ENCODE peak calls at places on chromosomes 1 and 21, in four cellular contexts. One of them, this sample, is unnamed.

GRCh38 chr21:32524010-32524719 is 61.2 kb downstream of the TCP10L start:
- DNase-seq in T1000: no peak
- DNase-seq in GM12865: no peak
- DNase-seq in IMR-90: peak; percentile 83
- DNase-seq in this sample: no peak

GRCh38 chr1:3736131-3736561 is 16.1 kb upstream of the CCDC27 start:
- DNase-seq in IMR-90: no peak
- DNase-seq in GM12865: no peak
- DNase-seq in T1000: no peak
- DNase-seq in this sample: no peak

GRCh38 chr1:60265560-60266535 is 192.3 kb upstream of the C1orf87 start:
- DNase-seq in T1000: no peak
- DNase-seq in IMR-90: peak; percentile 0
- DNase-seq in GM12865: no peak
- DNase-seq in this sample: no peak

GRCh38 chr1:101407505-101408211 is 170.8 kb downstream of the S1PR1 start:
- DNase-seq in IMR-90: no peak
- DNase-seq in GM12865: peak; percentile 99
- DNase-seq in T1000: no peak
- DNase-seq in this sample: no peak

GRCh38 chr1:33634806-33635205 is 162.4 kb downstream of the ZSCAN20 start:
- DNase-seq in IMR-90: peak; percentile 7
- DNase-seq in GM12865: peak; percentile 41
- DNase-seq in T1000: peak; percentile 19
- DNase-seq in this sample: no peak

GRCh38 chr21:29256125-29256895 is 42.4 kb upstream of the BACH1 start:
- DNase-seq in T1000: no peak
- DNase-seq in GM12865: no peak
- DNase-seq in IMR-90: no peak
- DNase-seq in this sample: no peak

GRCh38 chr1:32342704-32343103 is 6.7 kb upstream of the MARCKSL1 start:
- DNase-seq in T1000: no peak
- DNase-seq in GM12865: no peak
- DNase-seq in IMR-90: no peak
- DNase-seq in this sample: no peak

GRCh38 chr1:154856049-154856448 is 14.0 kb downstream of the KCNN3 start:
- DNase-seq in IMR-90: no peak
- DNase-seq in T1000: no peak
- DNase-seq in GM12865: no peak
- DNase-seq in this sample: no peak

GRCh38 chr1:166981589-166981988 is 6.2 kb upstream of the ILDR2 start:
- DNase-seq in IMR-90: no peak
- DNase-seq in GM12865: no peak
- DNase-seq in T1000: no peak
- DNase-seq in this sample: no peak

GRCh38 chr1:159804924-159805323 is 2.8 kb downstream of the FCRL6 start:
- DNase-seq in T1000: no peak
- DNase-seq in GM12865: no peak
- DNase-seq in IMR-90: peak; percentile 12
- DNase-seq in this sample: no peak

GRCh38 chr21:17921579-17922530 is 102.7 kb upstream of the C21orf91 start:
- DNase-seq in GM12865: no peak
- DNase-seq in T1000: peak; percentile 16
- DNase-seq in IMR-90: peak; percentile 65
- DNase-seq in this sample: no peak

GRCh38 chr1:204751883-204752687 is 66.5 kb upstream of the LRRN2 start:
- DNase-seq in T1000: no peak
- DNase-seq in IMR-90: no peak
- DNase-seq in GM12865: no peak
- DNase-seq in this sample: no peak

This sample was measured in NCI-H748 treated with DMSO at 0.1 percent for 48 hours.